ENCODE peak calls at places on chromosomes 1 and 21, in ten cellular contexts. Y, N, P, Q, M, K, I, L, U and T are unnamed samples.

GRCh38 chr1:37040773-37041172 is 6.5 kb upstream of the GRIK3 start:
- DNase-seq in Y (no peak), N (no peak), P (no peak), Q (no peak), M (no peak), K (no peak), I (no peak), L (no peak), U (no peak), T (no peak)

GRCh38 chr1:44620072-44620471 is 54.2 kb downstream of the TMEM53 start:
- DNase-seq in Y (no peak), N (no peak), P (no peak), Q (no peak), M (no peak), K (no peak), I (no peak), L (no peak), U (no peak), T (no peak)

GRCh38 chr1:179747611-179748010 is 4.5 kb downstream of the FAM163A start:
- DNase-seq in Y (no peak), N (no peak), P (no peak), Q (no peak), M (no peak), K (no peak), I (no peak), L (no peak), U (peak; percentile 35), T (no peak)

GRCh38 chr21:31908106-31909031 is 35.5 kb downstream of the HUNK start:
- DNase-seq in Y (no peak), N (no peak), P (peak; percentile 53), Q (no peak), M (peak; percentile 8), K (no peak), I (no peak), L (no peak), U (no peak), T (no peak)

GRCh38 chr1:11479375-11479979 is 522 bp downstream of the DISP3 start:
- DNase-seq in Y (no peak), N (no peak), P (no peak), Q (no peak), M (no peak), K (no peak), I (peak; percentile 11), L (no peak), U (no peak), T (no peak)

GRCh38 chr1:94792473-94792875 is 27.7 kb upstream of the SLC44A3 start:
- DNase-seq in Y (no peak), N (no peak), P (no peak), Q (no peak), M (peak; percentile 87), K (peak; percentile 80), I (no peak), L (no peak), U (no peak), T (no peak)

GRCh38 chr1:61597601-61598000 is 127.3 kb downstream of the TM2D1 start:
- DNase-seq in Y (no peak), N (no peak), P (no peak), Q (no peak), M (no peak), K (no peak), I (no peak), L (no peak), U (no peak), T (no peak)

GRCh38 chr1:43704838-43705237 is 2.5 kb upstream of the ST3GAL3 start:
- DNase-seq in Y (no peak), N (no peak), P (no peak), Q (no peak), M (peak; percentile 74), K (no peak), I (no peak), L (no peak), U (no peak), T (no peak)

GRCh38 chr1:230641346-230641745 is 935 bp upstream of the COG2 start:
- DNase-seq in Y (no peak), N (no peak), P (no peak), Q (no peak), M (peak; percentile 44), K (peak; percentile 38), I (no peak), L (no peak), U (no peak), T (no peak)

GRCh38 chr1:12182410-12182946 is 15.7 kb downstream of the TNFRSF1B start:
- DNase-seq in Y (no peak), N (no peak), P (no peak), Q (no peak), M (no peak), K (no peak), I (no peak), L (no peak), U (no peak), T (no peak)

GRCh38 chr1:213287987-213288386 is 236.9 kb downstream of the RPS6KC1 start:
- DNase-seq in Y (no peak), N (no peak), P (no peak), Q (no peak), M (no peak), K (no peak), I (no peak), L (no peak), U (no peak), T (no peak)

GRCh38 chr1:112507336-112507735 is 1.4 kb upstream of the WNT2B start:
- DNase-seq in Y (no peak), N (no peak), P (no peak), Q (no peak), M (no peak), K (no peak), I (no peak), L (no peak), U (no peak), T (no peak)

GRCh38 chr1:43766818-43767525 is 59.6 kb downstream of the ST3GAL3 start:
- DNase-seq in Y (no peak), N (no peak), P (no peak), Q (no peak), M (no peak), K (no peak), I (no peak), L (no peak), U (no peak), T (no peak)

GRCh38 chr1:225654277-225654597 is 1.3 kb upstream of the ENAH start:
- DNase-seq in Y (no peak), N (no peak), P (no peak), Q (no peak), M (no peak), K (no peak), I (no peak), L (no peak), U (no peak), T (no peak)

GRCh38 chr1:165898837-165899236 is 71.4 kb downstream of the UCK2 start:
- DNase-seq in Y (no peak), N (no peak), P (peak; percentile 32), Q (no peak), M (peak; percentile 99), K (peak; percentile 98), I (no peak), L (no peak), U (no peak), T (no peak)

GRCh38 chr1:45887156-45887842 is 83.9 kb downstream of the MAST2 start:
- DNase-seq in Y (no peak), N (no peak), P (no peak), Q (no peak), M (no peak), K (no peak), I (no peak), L (no peak), U (no peak), T (no peak)

GRCh38 chr1:153728305-153729066 is 636 bp downstream of the INTS3 start:
- DNase-seq in Y (peak; percentile 55), N (no peak), P (peak; percentile 76), Q (peak; percentile 4), M (peak; percentile 68), K (peak; percentile 15), I (peak; percentile 30), L (no peak), U (peak; percentile 45), T (peak; percentile 38)

GRCh38 chr1:208078752-208079151 is 165.4 kb downstream of the PLXNA2 start:
- DNase-seq in Y (no peak), N (no peak), P (no peak), Q (no peak), M (no peak), K (no peak), I (no peak), L (no peak), U (no peak), T (no peak)

GRCh38 chr1:228206582-228207351 is 1.1 kb upstream of the OBSCN start:
- DNase-seq in Y (no peak), N (no peak), P (no peak), Q (no peak), M (no peak), K (no peak), I (no peak), L (no peak), U (no peak), T (no peak)

GRCh38 chr1:224789311-224789710 is 140.2 kb upstream of the DNAH14 start:
- DNase-seq in Y (no peak), N (no peak), P (no peak), Q (no peak), M (no peak), K (no peak), I (no peak), L (no peak), U (no peak), T (no peak)